ENCODE peak calls at places on chromosomes 6 and 20, in six cellular contexts. One of them, this sample, is unnamed. For H3K4me1, the result is how much of the 10 kb centered on the place peaks cover.

GRCh38 chr6:118506071-118506638 is 41.9 kb upstream of the PLN start:
- DNase-seq in IMR-90: peak
- DNase-seq in tibial artery: no peak
- DNase-seq in mucosa of descending colon: no peak
- DNase-seq in spleen: no peak
- DNase-seq in HepG2: no peak
- DNase-seq in this sample: no peak

GRCh38 chr6:123716506-123716905 is 79.8 kb upstream of the TRDN start:
- DNase-seq in mucosa of descending colon: no peak
- DNase-seq in HepG2: no peak
- DNase-seq in tibial artery: no peak
- DNase-seq in IMR-90: no peak
- DNase-seq in spleen: no peak
- DNase-seq in this sample: no peak

GRCh38 chr6:44043479-44044153 is 83.6 kb downstream of the MRPL14 start:
- DNase-seq in IMR-90: peak
- DNase-seq in HepG2: no peak
- DNase-seq in tibial artery: no peak
- DNase-seq in mucosa of descending colon: no peak
- DNase-seq in spleen: peak
- DNase-seq in this sample: no peak

GRCh38 chr6:139926711-139927110 is 552.3 kb upstream of the CITED2 start:
- DNase-seq in mucosa of descending colon: no peak
- DNase-seq in spleen: no peak
- DNase-seq in tibial artery: no peak
- DNase-seq in IMR-90: peak
- DNase-seq in HepG2: no peak
- DNase-seq in this sample: no peak

GRCh38 chr6:89369009-89369408 is 16.5 kb upstream of the UBE2J1 start:
- DNase-seq in spleen: no peak
- DNase-seq in HepG2: peak
- DNase-seq in mucosa of descending colon: peak
- DNase-seq in IMR-90: peak
- DNase-seq in tibial artery: no peak
- DNase-seq in this sample: no peak

GRCh38 chr20:58745391-58745790 is 52.8 kb downstream of the NPEPL1 start:
- DNase-seq in mucosa of descending colon: no peak
- DNase-seq in tibial artery: no peak
- DNase-seq in HepG2: no peak
- DNase-seq in spleen: peak
- DNase-seq in IMR-90: no peak
- DNase-seq in this sample: no peak

GRCh38 chr6:48567016-48567415 is 456.0 kb upstream of the PTCHD4 start:
- DNase-seq in HepG2: no peak
- DNase-seq in mucosa of descending colon: no peak
- DNase-seq in IMR-90: no peak
- DNase-seq in spleen: no peak
- DNase-seq in tibial artery: no peak
- DNase-seq in this sample: no peak

GRCh38 chr20:17771206-17772004 is 71.6 kb downstream of the BANF2 start:
- DNase-seq in IMR-90: no peak
- DNase-seq in HepG2: peak
- DNase-seq in mucosa of descending colon: no peak
- DNase-seq in tibial artery: no peak
- DNase-seq in spleen: no peak
- DNase-seq in this sample: no peak

GRCh38 chr6:124676033-124676432 is 286.2 kb upstream of the RNF217 start:
- DNase-seq in spleen: no peak
- DNase-seq in tibial artery: no peak
- DNase-seq in HepG2: no peak
- DNase-seq in IMR-90: peak
- DNase-seq in mucosa of descending colon: no peak
- DNase-seq in this sample: no peak

GRCh38 chr6:129499871-129500219 is 210.1 kb downstream of the ARHGAP18 start:
- DNase-seq in HepG2: no peak
- DNase-seq in IMR-90: no peak
- DNase-seq in spleen: no peak
- DNase-seq in mucosa of descending colon: no peak
- DNase-seq in tibial artery: no peak
- DNase-seq in this sample: no peak

GRCh38 chr20:10992776-10993175 is 319.0 kb upstream of the JAG1 start:
- DNase-seq in IMR-90: peak
- DNase-seq in tibial artery: no peak
- DNase-seq in mucosa of descending colon: no peak
- DNase-seq in HepG2: no peak
- DNase-seq in spleen: no peak
- DNase-seq in this sample: no peak

GRCh38 chr6:79077680-79078056 is 386 bp downstream of the PHIP start:
- DNase-seq in HepG2: no peak
- DNase-seq in IMR-90: no peak
- DNase-seq in tibial artery: no peak
- DNase-seq in mucosa of descending colon: peak
- DNase-seq in spleen: no peak
- DNase-seq in this sample: no peak

GRCh38 chr6:4280721-4281120 is 145.3 kb upstream of the ECI2 start:
- DNase-seq in tibial artery: no peak
- DNase-seq in IMR-90: peak
- DNase-seq in HepG2: no peak
- DNase-seq in mucosa of descending colon: no peak
- DNase-seq in spleen: no peak
- DNase-seq in this sample: peak

GRCh38 chr20:18989736-18990474 is 176.3 kb downstream of the SCP2D1 start:
- DNase-seq in IMR-90: no peak
- DNase-seq in tibial artery: peak
- DNase-seq in spleen: no peak
- DNase-seq in HepG2: no peak
- DNase-seq in mucosa of descending colon: peak
- DNase-seq in this sample: no peak

GRCh38 chr6:134452901-134453300 is 135.0 kb upstream of the SGK1 start:
- DNase-seq in HepG2: no peak
- DNase-seq in mucosa of descending colon: no peak
- DNase-seq in spleen: no peak
- DNase-seq in tibial artery: no peak
- DNase-seq in IMR-90: no peak
- DNase-seq in this sample: no peak

GRCh38 chr6:26271640-26272090 is 93.3 kb upstream of the BTN3A2 start:
- DNase-seq in IMR-90: no peak
- DNase-seq in mucosa of descending colon: no peak
- DNase-seq in HepG2: no peak
- DNase-seq in tibial artery: no peak
- DNase-seq in spleen: no peak
- DNase-seq in this sample: no peak

GRCh38 chr6:57089265-57089664 is 723 bp upstream of the ZNF451 start:
- DNase-seq in HepG2: no peak
- DNase-seq in tibial artery: no peak
- DNase-seq in mucosa of descending colon: peak
- DNase-seq in IMR-90: no peak
- DNase-seq in spleen: no peak
- DNase-seq in this sample: no peak

GRCh38 chr20:41174782-41175181 is 37.4 kb downstream of the PLCG1 start:
- DNase-seq in spleen: peak
- DNase-seq in HepG2: no peak
- DNase-seq in IMR-90: peak
- DNase-seq in tibial artery: no peak
- DNase-seq in mucosa of descending colon: no peak
- DNase-seq in this sample: peak

GRCh38 chr20:63310265-63310971 is 17.4 kb downstream of the COL20A1 start:
- DNase-seq in HepG2: no peak
- DNase-seq in mucosa of descending colon: no peak
- DNase-seq in spleen: no peak
- DNase-seq in IMR-90: peak
- DNase-seq in tibial artery: no peak
- DNase-seq in this sample: no peak

GRCh38 chr6:34301408-34301807 is 52.6 kb upstream of the SMIM29 start:
- DNase-seq in HepG2: no peak
- DNase-seq in mucosa of descending colon: peak
- DNase-seq in tibial artery: peak
- DNase-seq in spleen: no peak
- DNase-seq in IMR-90: peak
- DNase-seq in this sample: no peak

GRCh38 chr6:43076928-43077809 is 1.1 kb downstream of the PTK7 start:
- DNase-seq in spleen: no peak
- DNase-seq in HepG2: peak
- DNase-seq in IMR-90: peak
- DNase-seq in tibial artery: no peak
- DNase-seq in mucosa of descending colon: peak
- DNase-seq in this sample: no peak

GRCh38 chr6:131216277-131216676 is 81.0 kb downstream of the AKAP7 start:
- DNase-seq in spleen: no peak
- DNase-seq in IMR-90: no peak
- DNase-seq in HepG2: no peak
- DNase-seq in mucosa of descending colon: no peak
- DNase-seq in tibial artery: no peak
- DNase-seq in this sample: no peak

GRCh38 chr6:85552652-85553051 is 41.0 kb downstream of the SNX14 start:
- DNase-seq in mucosa of descending colon: no peak
- DNase-seq in IMR-90: no peak
- DNase-seq in tibial artery: no peak
- DNase-seq in HepG2: no peak
- DNase-seq in spleen: no peak
- DNase-seq in this sample: no peak

GRCh38 chr6:110201141-110201848 is 21.1 kb downstream of the CDC40 start:
- DNase-seq in mucosa of descending colon: no peak
- DNase-seq in tibial artery: no peak
- DNase-seq in HepG2: no peak
- DNase-seq in IMR-90: no peak
- DNase-seq in spleen: no peak
- DNase-seq in this sample: no peak

GRCh38 chr6:75815756-75816155 is 66.7 kb downstream of the MYO6 start:
- DNase-seq in spleen: no peak
- DNase-seq in HepG2: no peak
- DNase-seq in tibial artery: no peak
- DNase-seq in mucosa of descending colon: no peak
- DNase-seq in IMR-90: no peak
- DNase-seq in this sample: no peak

GRCh38 chr6:170005680-170006470 is 254.5 kb downstream of the ERMARD start:
- DNase-seq in tibial artery: no peak
- DNase-seq in mucosa of descending colon: no peak
- DNase-seq in spleen: no peak
- DNase-seq in HepG2: no peak
- DNase-seq in IMR-90: no peak
- DNase-seq in this sample: no peak

GRCh38 chr6:169999367-169999766 is 247.9 kb downstream of the ERMARD start:
- DNase-seq in tibial artery: no peak
- DNase-seq in HepG2: no peak
- DNase-seq in spleen: no peak
- DNase-seq in mucosa of descending colon: no peak
- DNase-seq in IMR-90: no peak
- DNase-seq in this sample: peak

GRCh38 chr6:170000071-170000843 is 248.8 kb downstream of the ERMARD start:
- DNase-seq in IMR-90: no peak
- DNase-seq in mucosa of descending colon: no peak
- DNase-seq in HepG2: no peak
- DNase-seq in spleen: no peak
- DNase-seq in tibial artery: no peak
- DNase-seq in this sample: no peak

GRCh38 chr6:170004585-170005210 is 253.3 kb downstream of the ERMARD start:
- DNase-seq in HepG2: no peak
- DNase-seq in tibial artery: no peak
- DNase-seq in IMR-90: no peak
- DNase-seq in spleen: no peak
- DNase-seq in mucosa of descending colon: no peak
- DNase-seq in this sample: no peak

GRCh38 chr6:170003027-170003426 is 251.6 kb downstream of the ERMARD start:
- DNase-seq in mucosa of descending colon: no peak
- DNase-seq in tibial artery: no peak
- DNase-seq in HepG2: no peak
- DNase-seq in IMR-90: no peak
- DNase-seq in spleen: no peak
- DNase-seq in this sample: no peak
- TF ChIP-seq CTCF in mucosa of descending colon: no peak
- TF ChIP-seq CTCF in tibial artery: no peak
- TF ChIP-seq CTCF in HepG2: no peak
- TF ChIP-seq CTCF in IMR-90: no peak
- TF ChIP-seq CTCF in spleen: no peak
- TF ChIP-seq CTCF in this sample: no peak

GRCh38 chr20:51434026-51434425 is 108.5 kb downstream of the NFATC2 start:
- DNase-seq in IMR-90: no peak
- DNase-seq in mucosa of descending colon: no peak
- DNase-seq in HepG2: no peak
- DNase-seq in tibial artery: no peak
- DNase-seq in spleen: no peak
- DNase-seq in this sample: no peak

GRCh38 chr20:51434556-51435256 is 107.8 kb downstream of the NFATC2 start:
- DNase-seq in mucosa of descending colon: no peak
- DNase-seq in spleen: no peak
- DNase-seq in HepG2: no peak
- DNase-seq in tibial artery: no peak
- DNase-seq in IMR-90: peak
- DNase-seq in this sample: no peak

GRCh38 chr20:51432251-51432784 is 110.2 kb downstream of the NFATC2 start:
- DNase-seq in spleen: no peak
- DNase-seq in IMR-90: no peak
- DNase-seq in HepG2: no peak
- DNase-seq in mucosa of descending colon: no peak
- DNase-seq in tibial artery: no peak
- DNase-seq in this sample: peak

GRCh38 chr20:51431321-51431720 is 111.2 kb downstream of the NFATC2 start:
- DNase-seq in HepG2: no peak
- DNase-seq in spleen: no peak
- DNase-seq in tibial artery: no peak
- DNase-seq in IMR-90: no peak
- DNase-seq in mucosa of descending colon: no peak
- DNase-seq in this sample: no peak

GRCh38 chr20:51432875-51433274 is 109.6 kb downstream of the NFATC2 start:
- DNase-seq in spleen: no peak
- DNase-seq in mucosa of descending colon: no peak
- DNase-seq in tibial artery: no peak
- DNase-seq in IMR-90: no peak
- DNase-seq in HepG2: no peak
- DNase-seq in this sample: no peak
- H3K4me1 ChIP-seq in spleen: under half
- H3K4me1 ChIP-seq in mucosa of descending colon: under half
- H3K4me1 ChIP-seq in tibial artery: under half
- H3K4me1 ChIP-seq in IMR-90: under half
- H3K4me1 ChIP-seq in HepG2: under half
- H3K4me1 ChIP-seq in this sample: under half

DNA sequence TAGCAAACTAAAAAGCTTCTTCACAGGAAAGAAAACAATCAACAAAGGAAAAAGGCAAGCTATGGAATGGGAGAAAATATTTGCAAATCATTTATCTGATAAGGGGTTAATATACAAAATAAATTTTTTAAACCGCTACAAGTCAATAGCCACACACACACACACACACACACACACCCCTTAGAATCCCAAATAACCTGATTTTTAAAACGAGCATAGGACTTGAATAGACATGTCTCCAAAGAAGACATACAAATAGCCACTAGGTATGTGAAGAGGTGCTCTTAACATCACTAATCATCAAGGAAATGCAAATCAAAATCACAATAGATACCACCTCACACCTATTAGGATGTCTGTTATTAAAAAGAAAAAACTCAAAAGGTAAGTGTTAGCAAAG is 187.7 kb downstream of the TRIM27 start:
- DNase-seq in tibial artery: no peak
- DNase-seq in spleen: no peak
- DNase-seq in HepG2: no peak
- DNase-seq in IMR-90: no peak
- DNase-seq in mucosa of descending colon: no peak
- DNase-seq in this sample: no peak
- H3K4me3 ChIP-seq in tibial artery: no peak
- H3K4me3 ChIP-seq in spleen: no peak
- H3K4me3 ChIP-seq in HepG2: no peak
- H3K4me3 ChIP-seq in IMR-90: no peak
- H3K4me3 ChIP-seq in mucosa of descending colon: no peak
- H3K4me3 ChIP-seq in this sample: no peak

GRCh38 chr6:116100419-116101297 is at the start of gene NT5DC1:
- DNase-seq in IMR-90: peak
- DNase-seq in mucosa of descending colon: peak
- DNase-seq in HepG2: peak
- DNase-seq in tibial artery: peak
- DNase-seq in spleen: peak
- DNase-seq in this sample: peak
- TF ChIP-seq CTCF in IMR-90: no peak
- TF ChIP-seq CTCF in mucosa of descending colon: peak
- TF ChIP-seq CTCF in HepG2: peak
- TF ChIP-seq CTCF in tibial artery: peak
- TF ChIP-seq CTCF in spleen: peak
- TF ChIP-seq CTCF in this sample: peak

This sample was measured in RWPE2.